ENCODE peak calls at places on chromosomes 6 and 20, in four cellular contexts. N is cardiac fibroblast; Y is posterior vena cava; J is activated T-cell treated with anti-CD3 and anti-CD28 coated beads, Interleukin-2, amount 50 U/mL, for 4 hours. U is an unnamed sample.

GRCh38 chr6:30283761-30284160 is 43.0 kb upstream of the TRIM39 start:
- DNase-seq in N (no peak), Y (no peak), J (no peak), U (no peak)

GRCh38 chr20:43837856-43838702 is 76.6 kb upstream of the TOX2 start:
- DNase-seq in N (no peak), Y (no peak), J (no peak), U (peak; percentile 88)

GRCh38 chr6:136031982-136032381 is 180.5 kb downstream of the PDE7B start:
- DNase-seq in N (peak; percentile 77), Y (no peak), J (no peak), U (no peak)

GRCh38 chr20:12798286-12798685 is 210.5 kb upstream of the SPTLC3 start:
- DNase-seq in N (no peak), Y (no peak), J (no peak), U (no peak)

GRCh38 chr6:70708448-70708847 is 40.8 kb downstream of the SMAP1 start:
- DNase-seq in N (no peak), Y (no peak), J (no peak), U (no peak)

GRCh38 chr6:124613050-124613449 is 349.2 kb upstream of the RNF217 start:
- DNase-seq in N (no peak), Y (no peak), J (no peak), U (no peak)

GRCh38 chr6:55437141-55437540 is 109.9 kb downstream of the GFRAL start:
- DNase-seq in N (peak; percentile 12), Y (no peak), J (no peak), U (no peak)

GRCh38 chr20:39049684-39050554 is 87.8 kb downstream of the DHX35 start:
- DNase-seq in N (peak; percentile 78), Y (peak; percentile 93), J (peak; percentile 79), U (no peak)

GRCh38 chr6:74631558-74631957 is 574.3 kb downstream of the COL12A1 start:
- DNase-seq in N (peak; percentile 13), Y (no peak), J (no peak), U (no peak)

GRCh38 chr20:44580581-44581268 is 1.7 kb upstream of the PKIG start:
- DNase-seq in N (no peak), Y (no peak), J (no peak), U (no peak)

GRCh38 chr6:14968056-14968643 is 277.7 kb upstream of the JARID2 start:
- DNase-seq in N (no peak), Y (no peak), J (no peak), U (no peak)

GRCh38 chr6:149917679-149918078 is 5.2 kb downstream of the RAET1G start:
- DNase-seq in N (no peak), Y (no peak), J (no peak), U (no peak)

GRCh38 chr20:23111307-23111943 is 25.3 kb upstream of the CD93 start:
- DNase-seq in N (no peak), Y (peak; percentile 30), J (no peak), U (no peak)